ENCODE peak calls at places on chromosomes 13 and 19, in eight cellular contexts. D is cardiac muscle cell, Z is SK-N-SH, M is Peyer's patch, W is heart left ventricle, K is heart right ventricle, R is endothelial cell of umbilical vein, J is H7. N is an unnamed sample. For H3K27me3, the result is how much of the 10 kb centered on the place peaks cover.

GRCh38 chr19:16136185-16137067 is 7.1 kb upstream of the HSH2D start:
- DNase-seq in Z (no peak), K (no peak), J (no peak), D (no peak), W (no peak), M (no peak), R (no peak), N (no peak)

GRCh38 chr19:15621801-15622200 is 6.8 kb downstream of the CYP4F8 start:
- DNase-seq in Z (no peak), K (no peak), M (no peak), W (no peak), R (no peak), D (no peak), J (no peak), N (no peak)

GRCh38 chr13:66212511-66212910 is 1017.6 kb downstream of the PCDH9 start:
- DNase-seq in W (no peak), D (no peak), Z (no peak), R (no peak), J (no peak), K (no peak), M (no peak), N (no peak)

GRCh38 chr19:3178377-3178972 is at the start of gene S1PR4:
- DNase-seq in Z (no peak), W (no peak), D (no peak), K (no peak), M (peak), R (peak), J (peak), N (no peak)

GRCh38 chr13:57634829-57635165 is 3.3 kb downstream of the PCDH17 start:
- DNase-seq in W (peak), K (peak), Z (peak), J (peak), M (peak), D (no peak), R (no peak), N (no peak)

GRCh38 chr13:76398426-76398825 is 487.8 kb downstream of the KCTD12 start:
- DNase-seq in R (no peak), J (no peak), M (no peak), Z (no peak), K (no peak), D (no peak), W (no peak), N (peak)

GRCh38 chr13:113034451-113035208 is 65.6 kb downstream of the MCF2L start:
- DNase-seq in M (no peak), D (peak), K (peak), R (peak), J (peak), W (peak), Z (peak), N (peak)

GRCh38 chr13:87754097-87754496 is 82.9 kb downstream of the SLITRK5 start:
- DNase-seq in W (no peak), K (no peak), D (no peak), M (no peak), Z (no peak), R (no peak), J (no peak), N (no peak)

GRCh38 chr19:16376649-16377048 is 52.0 kb downstream of the KLF2 start:
- DNase-seq in K (no peak), J (peak), D (peak), R (no peak), W (no peak), Z (peak), M (peak), N (peak)

GRCh38 chr13:20370815-20371421 is 138.8 kb upstream of the GJB6 start:
- DNase-seq in D (no peak), J (no peak), M (no peak), Z (no peak), K (no peak), W (no peak), R (no peak), N (no peak)

GRCh38 chr19:4911314-4911713 is 2.0 kb downstream of the UHRF1 start:
- DNase-seq in W (no peak), R (no peak), J (no peak), K (no peak), D (no peak), M (no peak), Z (no peak), N (no peak)

GRCh38 chr13:46530084-46530935 is 22.7 kb upstream of the LRCH1 start:
- DNase-seq in M (no peak), R (no peak), K (no peak), J (no peak), Z (no peak), D (no peak), W (no peak), N (no peak)

GRCh38 chr19:19633711-19634515 is 5.9 kb upstream of the LPAR2 start:
- DNase-seq in D (no peak), R (no peak), K (no peak), Z (no peak), W (no peak), M (no peak), J (no peak), N (no peak)

GRCh38 chr19:43638991-43639494 is 607 bp downstream of the CADM4 start:
- DNase-seq in R (no peak), J (no peak), M (no peak), D (no peak), W (no peak), K (no peak), Z (no peak), N (no peak)

GRCh38 chr19:1041835-1042685 is 2.2 kb downstream of the ABCA7 start:
- DNase-seq in J (no peak), D (no peak), K (no peak), R (no peak), M (peak), Z (no peak), W (no peak), N (no peak)

DNA sequence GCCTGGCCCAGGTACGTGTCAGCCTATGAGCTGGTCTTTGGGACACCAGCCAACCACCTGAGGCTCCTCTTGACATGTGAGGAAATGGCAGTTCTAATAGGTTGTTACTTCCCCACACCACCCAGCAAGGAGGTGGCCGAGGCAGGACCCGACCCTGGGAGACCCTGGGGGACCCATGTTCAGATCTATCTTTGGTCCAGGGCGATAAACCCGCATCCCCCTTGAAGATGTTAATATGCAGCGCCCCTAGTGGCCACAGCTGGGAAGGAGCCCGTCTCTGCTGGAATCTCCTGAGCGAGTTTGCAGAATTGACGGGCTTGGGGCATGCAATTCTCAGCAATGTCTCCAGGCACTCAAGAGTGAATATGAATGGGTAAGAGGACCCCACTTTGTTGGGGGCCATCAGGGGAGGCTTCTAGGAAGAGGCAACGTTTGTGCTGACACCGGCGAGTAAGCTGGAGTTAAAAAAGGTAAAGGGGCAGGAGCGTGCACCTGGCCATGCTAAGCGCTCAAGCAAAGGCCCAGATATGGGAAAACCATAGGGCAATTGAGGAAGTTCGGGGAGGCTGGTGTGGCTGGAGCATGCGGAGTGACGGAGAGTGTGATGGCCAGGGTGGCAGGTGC is 1.5 kb upstream of the MYO1F start:
- DNase-seq in Z (peak), J (peak), W (peak), R (peak), D (peak), M (peak), K (peak), N (peak)
- H3K27me3 ChIP-seq in Z (under half), J (under half), W (under half), R (under half), D (under half), M (under half), K (under half), N (under half)

GRCh38 chr13:111045170-111045569 is 69.9 kb upstream of the ARHGEF7 start:
- DNase-seq in M (no peak), K (no peak), J (no peak), R (no peak), D (no peak), W (no peak), Z (no peak), N (no peak)
- H3K4me3 ChIP-seq in M (no peak), K (no peak), J (no peak), R (no peak), D (no peak), W (no peak), Z (no peak), N (no peak)

GRCh38 chr19:54883228-54883627 is 9.2 kb downstream of the FCAR start:
- DNase-seq in W (no peak), K (no peak), D (no peak), M (no peak), J (no peak), R (no peak), Z (no peak), N (no peak)
- H3K27me3 ChIP-seq in W (under half), K (under half), D (under half), M (under half), J (under half), R (under half), Z (half or more), N (under half)

DNA sequence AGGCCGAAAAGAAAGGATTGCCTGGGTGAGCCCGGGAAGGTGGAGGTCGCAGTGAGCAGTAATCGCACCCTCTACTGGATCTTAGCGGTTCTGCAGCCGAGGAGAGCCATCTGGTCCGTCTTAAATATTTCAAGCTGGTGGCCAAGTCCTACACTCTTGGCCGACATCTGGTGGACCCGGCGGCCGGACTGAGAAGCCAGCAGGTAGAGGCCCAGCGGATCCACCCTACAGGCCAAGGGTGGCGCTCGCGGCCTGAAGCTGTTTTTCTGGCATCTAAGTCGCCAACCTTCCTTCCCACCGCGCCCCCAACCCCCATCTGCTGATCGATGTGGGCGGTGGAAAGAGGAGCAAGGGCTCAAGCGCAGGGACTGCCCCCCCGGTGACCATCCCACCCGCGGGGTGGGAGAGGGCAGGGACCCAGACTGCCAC is 46.5 kb upstream of the ZNF730 start:
- DNase-seq in Z (peak), K (peak), M (no peak), R (no peak), W (no peak), J (peak), D (no peak), N (no peak)
- H3K4me3 ChIP-seq in Z (peak), K (peak), M (peak), R (no peak), W (peak), J (no peak), D (no peak), N (no peak)

DNA sequence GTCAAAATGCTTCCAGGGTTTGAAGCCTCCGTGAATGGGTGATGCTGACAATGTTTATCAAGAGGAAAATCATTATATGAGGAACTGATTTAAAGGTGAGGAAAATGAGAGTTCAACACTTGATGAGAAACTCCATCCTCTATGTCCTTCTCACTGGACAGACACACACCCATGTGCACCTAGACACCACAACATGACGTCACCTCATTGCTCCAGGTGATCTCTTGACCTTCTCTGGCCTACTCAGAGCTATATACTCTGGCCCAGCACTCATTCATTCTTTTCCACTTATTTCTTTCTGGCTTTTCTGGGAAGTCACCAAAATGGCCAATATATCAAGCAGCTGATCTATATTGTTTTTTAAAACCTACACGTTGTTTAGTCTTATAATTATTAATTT is 778.7 kb upstream of the PCDH20 start:
- DNase-seq in W (no peak), J (no peak), M (no peak), K (no peak), R (no peak), D (no peak), Z (no peak), N (no peak)
- H3K27me3 ChIP-seq in W (under half), J (under half), M (under half), K (under half), R (under half), D (under half), Z (under half), N (under half)

GRCh38 chr19:45402469-45403070 is 2.3 kb downstream of the PPP1R13L start:
- DNase-seq in M (peak), K (no peak), Z (peak), J (peak), W (peak), D (peak), R (peak), N (no peak)
- H3K4me3 ChIP-seq in M (peak), K (peak), Z (no peak), J (peak), W (peak), D (no peak), R (peak), N (no peak)

GRCh38 chr19:45958320-45958719 is 15.3 kb downstream of the NOVA2 start:
- DNase-seq in W (no peak), M (no peak), J (no peak), K (no peak), Z (no peak), R (no peak), D (no peak), N (no peak)

GRCh38 chr19:45959517-45960025 is 14.1 kb downstream of the NOVA2 start:
- DNase-seq in M (no peak), D (no peak), R (no peak), K (no peak), W (no peak), Z (no peak), J (no peak), N (no peak)

GRCh38 chr19:45960595-45961235 is 12.9 kb downstream of the NOVA2 start:
- DNase-seq in R (no peak), D (no peak), W (no peak), Z (peak), J (peak), K (no peak), M (no peak), N (no peak)

GRCh38 chr19:45958763-45959516 is 14.7 kb downstream of the NOVA2 start:
- DNase-seq in M (no peak), J (no peak), R (no peak), K (no peak), Z (no peak), D (no peak), W (no peak), N (peak)

DNA sequence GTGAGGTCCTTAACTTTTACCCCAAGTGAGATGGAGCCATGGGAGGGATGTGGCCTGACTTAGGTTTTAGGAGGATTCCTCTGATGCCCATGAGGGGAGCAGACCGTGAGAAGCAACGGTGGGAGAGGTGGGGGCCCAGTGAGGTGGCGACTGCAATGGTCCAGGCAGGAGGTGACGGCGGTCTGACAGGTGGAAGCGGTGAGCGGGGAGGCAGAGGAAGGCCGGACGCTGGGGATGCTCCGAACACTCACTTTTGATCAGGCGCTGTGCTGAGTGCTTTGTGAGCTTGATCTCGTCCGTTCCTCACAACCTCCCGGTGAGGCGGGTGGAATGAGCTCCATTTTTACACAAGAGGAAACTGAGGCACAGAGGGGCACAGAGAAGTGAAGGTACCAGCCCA is 11.6 kb downstream of the NOVA2 start:
- DNase-seq in W (no peak), M (no peak), Z (no peak), K (no peak), D (no peak), J (no peak), R (no peak), N (no peak)
- H3K27me3 ChIP-seq in W (under half), M (under half), Z (under half), K (under half), D (under half), J (under half), R (under half), N (under half)

DNA sequence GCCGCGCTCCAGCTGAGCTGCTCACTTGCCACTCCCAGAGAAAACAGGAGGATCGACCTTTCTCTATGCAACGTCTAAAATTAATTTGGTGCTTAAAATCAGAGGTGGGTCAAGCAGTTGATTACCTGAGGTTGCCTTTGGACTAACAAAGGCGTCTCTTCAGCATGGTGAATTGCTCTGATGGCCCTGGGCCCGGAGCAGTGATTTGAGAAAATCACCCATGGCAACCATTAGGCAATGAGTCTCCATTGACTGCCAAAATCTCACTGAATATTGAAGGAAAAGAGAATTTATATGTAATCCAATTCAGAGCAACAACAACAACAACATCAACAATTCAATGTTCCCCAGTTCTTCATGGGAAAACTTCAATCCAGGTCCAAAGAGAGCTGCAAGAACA is 61.8 kb downstream of the IRS2 start:
- DNase-seq in W (no peak), M (no peak), J (no peak), R (no peak), Z (no peak), K (no peak), D (no peak), N (no peak)
- H3K4me3 ChIP-seq in W (no peak), M (no peak), J (no peak), R (no peak), Z (no peak), K (no peak), D (no peak), N (no peak)

N was measured in MG63.